ENCODE peak calls at places on chromosome 6, in four cellular contexts. W is CD8-positive, alpha-beta memory T cell; H is breast epithelium; M is cardiac muscle cell. L is an unnamed sample.
A peak's percentile ranks its signal among the peaks of the same experiment; 100 is the strongest.

GRCh38 chr6:170235726-170236125 is 55.2 kb downstream of the DLL1 start:
- DNase-seq in M (no peak), H (peak; percentile 19), W (no peak), L (no peak)

GRCh38 chr6:128519931-128520435 is 416 bp downstream of the PTPRK start:
- DNase-seq in W (peak; percentile 65), H (peak; percentile 70), M (peak; percentile 77), L (peak; percentile 55)

GRCh38 chr6:86937219-86938079 is at the start of gene HTR1E:
- DNase-seq in H (no peak), M (peak; percentile 39), W (no peak), L (peak; percentile 64)

GRCh38 chr6:143270026-143270425 is 180.5 kb downstream of the ADAT2 start:
- DNase-seq in H (no peak), W (no peak), M (peak; percentile 62), L (no peak)

GRCh38 chr6:137661601-137662000 is 167.4 kb upstream of the OLIG3 start:
- DNase-seq in H (no peak), M (peak; percentile 46), W (peak; percentile 64), L (no peak)

GRCh38 chr6:13990830-13991229 is 66.1 kb downstream of the RNF182 start:
- DNase-seq in M (no peak), W (no peak), H (no peak), L (no peak)

GRCh38 chr6:168905451-168906090 is 348.1 kb downstream of the THBS2 start:
- DNase-seq in H (no peak), M (peak; percentile 20), W (no peak), L (no peak)

GRCh38 chr6:124055986-124056385 is 252.3 kb downstream of the NKAIN2 start:
- DNase-seq in H (no peak), M (no peak), W (no peak), L (no peak)

GRCh38 chr6:135535989-135536414 is 38.5 kb upstream of the AHI1 start:
- DNase-seq in H (no peak), M (peak; percentile 93), W (no peak), L (no peak)

GRCh38 chr6:132860254-132860653 is 45.9 kb downstream of the RPS12 start:
- DNase-seq in W (no peak), M (no peak), H (no peak), L (no peak)

GRCh38 chr6:14467591-14467990 is 350.0 kb downstream of the CD83 start:
- DNase-seq in W (no peak), M (no peak), H (no peak), L (no peak)

GRCh38 chr6:161117942-161118341 is 126.4 kb downstream of the MAP3K4 start:
- DNase-seq in H (no peak), M (no peak), W (no peak), L (no peak)

GRCh38 chr6:88982720-88983119 is 19.3 kb upstream of the RNGTT start:
- DNase-seq in H (no peak), W (no peak), M (peak; percentile 86), L (peak; percentile 68)

GRCh38 chr6:501891-502601 is 110.5 kb downstream of the IRF4 start:
- DNase-seq in H (no peak), M (no peak), W (peak; percentile 69), L (no peak)

GRCh38 chr6:3326179-3326971 is 67.6 kb downstream of the PSMG4 start:
- DNase-seq in H (no peak), W (no peak), M (no peak), L (no peak)

GRCh38 chr6:117156701-117157100 is 108.7 kb upstream of the VGLL2 start:
- DNase-seq in W (no peak), M (no peak), H (no peak), L (no peak)

GRCh38 chr6:170063431-170063830 is 227.4 kb downstream of the DLL1 start:
- DNase-seq in W (no peak), M (no peak), H (peak; percentile 36), L (no peak)

GRCh38 chr6:56549014-56549413 is 93.7 kb downstream of the DST start:
- DNase-seq in H (no peak), M (peak; percentile 25), W (no peak), L (no peak)

GRCh38 chr6:41200901-41201783 is at the start of gene TREML2:
- DNase-seq in W (no peak), M (no peak), H (no peak), L (no peak)

GRCh38 chr6:79868098-79868722 is 79.1 kb downstream of the ELOVL4 start:
- DNase-seq in M (peak; percentile 81), W (no peak), H (no peak), L (peak; percentile 47)

GRCh38 chr6:113585246-113585645 is 271.9 kb upstream of the MARCKS start:
- DNase-seq in H (no peak), W (no peak), M (peak; percentile 48), L (no peak)

GRCh38 chr6:50591135-50591534 is 122.2 kb upstream of the TFAP2D start:
- DNase-seq in W (no peak), M (no peak), H (no peak), L (no peak)

GRCh38 chr6:148217921-148218320 is 124.7 kb upstream of the SASH1 start:
- DNase-seq in W (no peak), M (no peak), H (no peak), L (no peak)
- H3K27ac ChIP-seq in W (no peak overlapping the region), M (no peak overlapping the region), H (peak overlapping the region; percentile 19), L (no peak overlapping the region)

GRCh38 chr6:11187301-11187700 is 45.2 kb downstream of the NEDD9 start:
- DNase-seq in M (no peak), H (no peak), W (no peak), L (no peak)
- H3K36me3 ChIP-seq in M (peaks cover 48% of the 10 kb centered on the region), H (peaks cover 9% of the 10 kb centered on the region), W (peaks cover 51% of the 10 kb centered on the region), L (no peaks in the 10 kb centered on the region)

DNA sequence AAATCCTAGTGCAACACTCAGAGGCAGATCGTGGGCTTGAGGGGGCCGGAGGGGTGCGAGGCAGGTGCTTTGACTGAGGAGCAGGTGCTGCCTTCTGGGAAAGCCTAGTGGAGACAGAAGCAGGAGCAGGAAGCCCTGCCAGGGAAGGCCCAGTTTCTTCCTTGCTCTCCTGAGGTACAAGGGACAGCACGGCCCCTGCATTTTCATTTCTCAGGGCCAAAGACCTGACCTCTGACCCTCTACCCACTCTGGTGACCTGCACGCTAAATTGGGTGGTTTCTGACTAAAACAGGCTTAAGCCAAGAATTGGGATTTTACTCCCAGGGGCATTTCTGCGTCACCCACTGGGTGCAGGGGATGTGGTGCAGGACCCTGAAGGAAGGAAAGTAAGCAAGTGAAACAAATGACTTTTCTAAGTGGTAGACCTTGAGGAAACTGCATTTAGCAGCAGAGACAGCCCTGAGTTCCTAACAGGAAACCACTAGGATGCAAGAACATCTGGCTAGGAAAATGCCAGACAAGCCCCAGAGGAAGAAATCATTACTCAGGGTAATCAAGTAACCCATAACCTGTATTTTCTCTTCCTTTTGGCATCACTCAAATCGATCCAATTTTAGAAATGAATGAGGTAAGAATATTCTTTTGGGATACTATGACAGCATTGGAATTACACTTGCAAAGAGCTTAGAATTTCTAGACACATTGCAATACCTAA is 141.7 kb downstream of the CD164 start:
- DNase-seq in W (no peak), H (no peak), M (no peak), L (no peak)
- H3K27ac ChIP-seq in W (peak overlapping the region; percentile 45), H (peak overlapping the region; percentile 54), M (no peak overlapping the region), L (no peak overlapping the region)

GRCh38 chr6:127078669-127079068 is 39.8 kb upstream of the RSPO3 start:
- DNase-seq in M (no peak), H (no peak), W (no peak), L (no peak)
- H3K36me3 ChIP-seq in M (no peaks in the 10 kb centered on the region), H (no peaks in the 10 kb centered on the region), W (no peaks in the 10 kb centered on the region), L (no peaks in the 10 kb centered on the region)

GRCh38 chr6:145147981-145148380 is 587.3 kb downstream of the EPM2A start:
- DNase-seq in M (no peak), W (no peak), H (no peak), L (no peak)
- H3K27ac ChIP-seq in M (no peak overlapping the region), W (no peak overlapping the region), H (no peak overlapping the region), L (no peak overlapping the region)

DNA sequence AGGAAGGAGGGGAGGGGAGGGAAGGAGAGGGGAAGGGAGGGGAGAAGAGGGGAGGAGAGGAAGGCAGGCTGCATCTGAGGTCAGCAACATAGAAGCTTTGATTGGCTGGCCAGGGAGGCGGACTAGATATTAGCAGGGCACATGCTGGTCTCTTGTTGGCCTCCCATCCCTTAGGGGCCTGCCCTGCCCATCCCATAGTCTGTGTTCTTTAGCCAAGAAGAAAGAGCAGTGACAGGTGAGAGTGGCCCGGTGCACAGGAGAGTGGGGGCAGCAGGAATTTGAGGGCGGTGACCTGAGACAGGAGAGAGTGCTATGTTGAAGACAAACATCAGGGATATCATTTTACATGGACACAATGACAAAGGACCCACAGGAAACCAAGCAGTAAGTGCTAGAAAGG is 413.5 kb downstream of the SYNE1 start:
- DNase-seq in W (no peak), M (no peak), H (no peak), L (no peak)
- H3K36me3 ChIP-seq in W (peaks cover 42% of the 10 kb centered on the region), M (peaks cover 49% of the 10 kb centered on the region), H (no peaks in the 10 kb centered on the region), L (no peaks in the 10 kb centered on the region)

GRCh38 chr6:39476151-39476550 is 153.6 kb upstream of the KCNK16 start:
- DNase-seq in W (no peak), M (no peak), H (no peak), L (no peak)
- H3K27ac ChIP-seq in W (no peak overlapping the region), M (no peak overlapping the region), H (no peak overlapping the region), L (no peak overlapping the region)